ENCODE peak calls at places on chromosomes 6 and 20, in four cellular contexts. K is HCT116, N is BE2C, T is ascending aorta. A is an unnamed sample.
A peak's percentile ranks its signal among the peaks of the same experiment; 100 is the strongest.

GRCh38 chr6:12395898-12396297 is 105.7 kb downstream of the EDN1 start:
- DNase-seq in K (no peak), N (no peak), T (no peak), A (no peak)

GRCh38 chr20:5160882-5161281 is 34.1 kb downstream of the CDS2 start:
- DNase-seq in K (no peak), N (no peak), T (no peak), A (no peak)

GRCh38 chr6:2127484-2127911 is 117.9 kb downstream of the GMDS start:
- DNase-seq in K (no peak), N (no peak), T (peak; percentile 14), A (no peak)

GRCh38 chr6:57262901-57263694 is 41.0 kb upstream of the RAB23 start:
- DNase-seq in K (no peak), N (no peak), T (no peak), A (no peak)

GRCh38 chr6:49409951-49410542 is 53.0 kb downstream of the MMUT start:
- DNase-seq in K (peak; percentile 54), N (peak; percentile 82), T (no peak), A (peak; percentile 10)

GRCh38 chr6:161745594-161745993 is 471.7 kb upstream of the AGPAT4 start:
- DNase-seq in K (no peak), N (no peak), T (no peak), A (no peak)

GRCh38 chr6:8888468-8888867 is 453.1 kb upstream of the SLC35B3 start:
- DNase-seq in K (peak; percentile 12), N (no peak), T (no peak), A (no peak)

GRCh38 chr6:30716879-30717128 is 277 bp downstream of the MDC1 start:
- DNase-seq in K (no peak), N (no peak), T (no peak), A (no peak)

GRCh38 chr6:166516256-166516655 is 70.2 kb downstream of the RAMACL start:
- DNase-seq in K (no peak), N (no peak), T (no peak), A (no peak)

GRCh38 chr6:111737065-111737521 is 131.4 kb upstream of the TRAF3IP2 start:
- DNase-seq in K (no peak), N (no peak), T (no peak), A (no peak)

GRCh38 chr6:12150812-12151432 is 138.8 kb downstream of the HIVEP1 start:
- DNase-seq in K (peak; percentile 19), N (peak; percentile 36), T (no peak), A (peak; percentile 8)

GRCh38 chr20:32017711-32018251 is 7.5 kb downstream of the CCM2L start:
- DNase-seq in K (peak; percentile 79), N (peak; percentile 30), T (no peak), A (no peak)

GRCh38 chr6:17015551-17016381 is 86.1 kb upstream of the STMND1 start:
- DNase-seq in K (no peak), N (no peak), T (no peak), A (no peak)
- H3K4me3 ChIP-seq in K (no peak overlapping the region), N (no peak overlapping the region), T (peak overlapping the region; percentile 50), A (no peak overlapping the region)

GRCh38 chr20:57319584-57319983 is 10.0 kb upstream of the SPO11 start:
- DNase-seq in K (no peak), N (no peak), T (no peak), A (no peak)
- TF ChIP-seq CTCF in K (no peak), N (no peak), T (no peak), A (no peak)

GRCh38 chr20:62557999-62558408 is 82.2 kb upstream of the GATA5 start:
- DNase-seq in K (no peak), N (no peak), T (no peak), A (no peak)
- H3K4me3 ChIP-seq in K (no peak overlapping the region), N (no peak overlapping the region), T (no peak overlapping the region), A (no peak overlapping the region)

GRCh38 chr6:163707385-163708355 is 293.2 kb downstream of the QKI start:
- DNase-seq in K (no peak), N (no peak), T (no peak), A (peak; percentile 66)
- TF ChIP-seq CTCF in K (no peak), N (peak; percentile 4), T (no peak), A (peak; percentile 63)

A was measured in GM12864.